ENCODE peak calls at places on chromosome 15, in ten cellular contexts. One of them, this sample, is unnamed.

GRCh38 chr15:67025719-67026118 is 39.7 kb upstream of the SMAD3 start:
- DNase-seq in ureter: no peak
- DNase-seq in activated CD8-positive, alpha-beta memory T cell treated with anti-CD3 and anti-CD28 coated beads, Interleukin-2, amount 50 U/mL, for 48 hours: no peak
- DNase-seq in C1 segment of cervical spinal cord: peak
- DNase-seq in activated CD4-positive, alpha-beta T cell treated with anti-CD3 and anti-CD28 coated beads, Interleukin-2, amount 50 U/mL, for 24 hours: no peak
- DNase-seq in dorsolateral prefrontal cortex: no peak
- DNase-seq in fibroblast of mammary gland: peak
- DNase-seq in ELF-1: no peak
- DNase-seq in RWPE1: no peak
- DNase-seq in uterus: peak
- DNase-seq in this sample: peak

GRCh38 chr15:74040115-74040850 is 42.1 kb downstream of the GOLGA6A start:
- DNase-seq in fibroblast of mammary gland: peak
- DNase-seq in activated CD8-positive, alpha-beta memory T cell treated with anti-CD3 and anti-CD28 coated beads, Interleukin-2, amount 50 U/mL, for 48 hours: no peak
- DNase-seq in ureter: no peak
- DNase-seq in C1 segment of cervical spinal cord: no peak
- DNase-seq in activated CD4-positive, alpha-beta T cell treated with anti-CD3 and anti-CD28 coated beads, Interleukin-2, amount 50 U/mL, for 24 hours: no peak
- DNase-seq in uterus: peak
- DNase-seq in dorsolateral prefrontal cortex: no peak
- DNase-seq in RWPE1: no peak
- DNase-seq in ELF-1: peak
- DNase-seq in this sample: peak

GRCh38 chr15:71337197-71337845 is 222.1 kb downstream of the THSD4 start:
- DNase-seq in ELF-1: peak
- DNase-seq in fibroblast of mammary gland: peak
- DNase-seq in C1 segment of cervical spinal cord: no peak
- DNase-seq in uterus: no peak
- DNase-seq in activated CD8-positive, alpha-beta memory T cell treated with anti-CD3 and anti-CD28 coated beads, Interleukin-2, amount 50 U/mL, for 48 hours: no peak
- DNase-seq in activated CD4-positive, alpha-beta T cell treated with anti-CD3 and anti-CD28 coated beads, Interleukin-2, amount 50 U/mL, for 24 hours: no peak
- DNase-seq in ureter: peak
- DNase-seq in dorsolateral prefrontal cortex: no peak
- DNase-seq in RWPE1: peak
- DNase-seq in this sample: no peak

GRCh38 chr15:57806003-57806402 is 99.5 kb downstream of the POLR2M start:
- DNase-seq in ureter: no peak
- DNase-seq in ELF-1: no peak
- DNase-seq in C1 segment of cervical spinal cord: no peak
- DNase-seq in dorsolateral prefrontal cortex: no peak
- DNase-seq in RWPE1: no peak
- DNase-seq in fibroblast of mammary gland: no peak
- DNase-seq in activated CD8-positive, alpha-beta memory T cell treated with anti-CD3 and anti-CD28 coated beads, Interleukin-2, amount 50 U/mL, for 48 hours: no peak
- DNase-seq in activated CD4-positive, alpha-beta T cell treated with anti-CD3 and anti-CD28 coated beads, Interleukin-2, amount 50 U/mL, for 24 hours: no peak
- DNase-seq in uterus: no peak
- DNase-seq in this sample: no peak

GRCh38 chr15:85760049-85760448 is 34.7 kb downstream of the KLHL25 start:
- DNase-seq in ELF-1: no peak
- DNase-seq in dorsolateral prefrontal cortex: no peak
- DNase-seq in C1 segment of cervical spinal cord: no peak
- DNase-seq in uterus: no peak
- DNase-seq in fibroblast of mammary gland: no peak
- DNase-seq in activated CD4-positive, alpha-beta T cell treated with anti-CD3 and anti-CD28 coated beads, Interleukin-2, amount 50 U/mL, for 24 hours: no peak
- DNase-seq in RWPE1: no peak
- DNase-seq in activated CD8-positive, alpha-beta memory T cell treated with anti-CD3 and anti-CD28 coated beads, Interleukin-2, amount 50 U/mL, for 48 hours: no peak
- DNase-seq in ureter: no peak
- DNase-seq in this sample: no peak

GRCh38 chr15:88655103-88655553 is 16.3 kb downstream of the ISG20 start:
- DNase-seq in activated CD4-positive, alpha-beta T cell treated with anti-CD3 and anti-CD28 coated beads, Interleukin-2, amount 50 U/mL, for 24 hours: no peak
- DNase-seq in RWPE1: no peak
- DNase-seq in ELF-1: no peak
- DNase-seq in activated CD8-positive, alpha-beta memory T cell treated with anti-CD3 and anti-CD28 coated beads, Interleukin-2, amount 50 U/mL, for 48 hours: peak
- DNase-seq in C1 segment of cervical spinal cord: no peak
- DNase-seq in ureter: no peak
- DNase-seq in dorsolateral prefrontal cortex: no peak
- DNase-seq in fibroblast of mammary gland: no peak
- DNase-seq in uterus: no peak
- DNase-seq in this sample: no peak

GRCh38 chr15:61812476-61812875 is 247.8 kb downstream of the VPS13C start:
- DNase-seq in activated CD8-positive, alpha-beta memory T cell treated with anti-CD3 and anti-CD28 coated beads, Interleukin-2, amount 50 U/mL, for 48 hours: no peak
- DNase-seq in ELF-1: no peak
- DNase-seq in RWPE1: no peak
- DNase-seq in uterus: no peak
- DNase-seq in ureter: no peak
- DNase-seq in C1 segment of cervical spinal cord: no peak
- DNase-seq in activated CD4-positive, alpha-beta T cell treated with anti-CD3 and anti-CD28 coated beads, Interleukin-2, amount 50 U/mL, for 24 hours: no peak
- DNase-seq in fibroblast of mammary gland: no peak
- DNase-seq in dorsolateral prefrontal cortex: no peak
- DNase-seq in this sample: no peak

GRCh38 chr15:95162967-95163531 is 931.7 kb downstream of the MCTP2 start:
- DNase-seq in ELF-1: no peak
- DNase-seq in fibroblast of mammary gland: peak
- DNase-seq in RWPE1: peak
- DNase-seq in activated CD4-positive, alpha-beta T cell treated with anti-CD3 and anti-CD28 coated beads, Interleukin-2, amount 50 U/mL, for 24 hours: no peak
- DNase-seq in ureter: no peak
- DNase-seq in C1 segment of cervical spinal cord: no peak
- DNase-seq in dorsolateral prefrontal cortex: peak
- DNase-seq in uterus: peak
- DNase-seq in activated CD8-positive, alpha-beta memory T cell treated with anti-CD3 and anti-CD28 coated beads, Interleukin-2, amount 50 U/mL, for 48 hours: no peak
- DNase-seq in this sample: no peak

GRCh38 chr15:88207565-88207964 is 49.0 kb downstream of the NTRK3 start:
- DNase-seq in dorsolateral prefrontal cortex: no peak
- DNase-seq in ureter: no peak
- DNase-seq in activated CD8-positive, alpha-beta memory T cell treated with anti-CD3 and anti-CD28 coated beads, Interleukin-2, amount 50 U/mL, for 48 hours: no peak
- DNase-seq in ELF-1: no peak
- DNase-seq in C1 segment of cervical spinal cord: no peak
- DNase-seq in RWPE1: no peak
- DNase-seq in fibroblast of mammary gland: no peak
- DNase-seq in uterus: no peak
- DNase-seq in activated CD4-positive, alpha-beta T cell treated with anti-CD3 and anti-CD28 coated beads, Interleukin-2, amount 50 U/mL, for 24 hours: no peak
- DNase-seq in this sample: no peak

GRCh38 chr15:52227456-52227855 is 36.3 kb upstream of the GNB5 start:
- DNase-seq in fibroblast of mammary gland: peak
- DNase-seq in activated CD4-positive, alpha-beta T cell treated with anti-CD3 and anti-CD28 coated beads, Interleukin-2, amount 50 U/mL, for 24 hours: peak
- DNase-seq in uterus: peak
- DNase-seq in dorsolateral prefrontal cortex: peak
- DNase-seq in activated CD8-positive, alpha-beta memory T cell treated with anti-CD3 and anti-CD28 coated beads, Interleukin-2, amount 50 U/mL, for 48 hours: peak
- DNase-seq in ELF-1: peak
- DNase-seq in C1 segment of cervical spinal cord: peak
- DNase-seq in RWPE1: peak
- DNase-seq in ureter: peak
- DNase-seq in this sample: peak

GRCh38 chr15:80850941-80851451 is 71.8 kb downstream of the CEMIP start:
- DNase-seq in ureter: no peak
- DNase-seq in activated CD4-positive, alpha-beta T cell treated with anti-CD3 and anti-CD28 coated beads, Interleukin-2, amount 50 U/mL, for 24 hours: no peak
- DNase-seq in uterus: no peak
- DNase-seq in C1 segment of cervical spinal cord: no peak
- DNase-seq in activated CD8-positive, alpha-beta memory T cell treated with anti-CD3 and anti-CD28 coated beads, Interleukin-2, amount 50 U/mL, for 48 hours: no peak
- DNase-seq in fibroblast of mammary gland: no peak
- DNase-seq in ELF-1: no peak
- DNase-seq in dorsolateral prefrontal cortex: no peak
- DNase-seq in RWPE1: peak
- DNase-seq in this sample: no peak

GRCh38 chr15:69809421-69809820 is 288.3 kb downstream of the TLE3 start:
- DNase-seq in ELF-1: no peak
- DNase-seq in dorsolateral prefrontal cortex: no peak
- DNase-seq in activated CD4-positive, alpha-beta T cell treated with anti-CD3 and anti-CD28 coated beads, Interleukin-2, amount 50 U/mL, for 24 hours: no peak
- DNase-seq in C1 segment of cervical spinal cord: no peak
- DNase-seq in fibroblast of mammary gland: no peak
- DNase-seq in ureter: no peak
- DNase-seq in uterus: no peak
- DNase-seq in activated CD8-positive, alpha-beta memory T cell treated with anti-CD3 and anti-CD28 coated beads, Interleukin-2, amount 50 U/mL, for 48 hours: no peak
- DNase-seq in RWPE1: no peak
- DNase-seq in this sample: no peak